ENCODE peak calls at places on chromosomes 4 and X, in eight cellular contexts. W, G, H, L, V, I, N and U are unnamed samples.

GRCh38 chr4:145938618-145939177 is at the start of gene ZNF827:
- DNase-seq in W (peak), L (peak), G (peak), H (no peak), V (peak), N (peak), I (peak), U (peak)

GRCh38 chr4:78938474-78938867 is 767 bp downstream of the PAQR3 start:
- DNase-seq in V (no peak), H (no peak), N (no peak), W (no peak), I (no peak), L (no peak), G (no peak), U (no peak)

GRCh38 chr4:82519776-82520175 is 42.0 kb downstream of the TMEM150C start:
- DNase-seq in N (no peak), W (no peak), V (no peak), H (no peak), L (no peak), G (no peak), I (no peak), U (no peak)

GRCh38 chr4:4860381-4860802 is 927 bp downstream of the MSX1 start:
- DNase-seq in N (no peak), V (no peak), H (no peak), L (no peak), W (no peak), I (no peak), G (no peak), U (no peak)

GRCh38 chr4:110184124-110184790 is 14.2 kb downstream of the ELOVL6 start:
- DNase-seq in G (no peak), H (no peak), L (no peak), W (no peak), N (no peak), I (no peak), V (no peak), U (no peak)

GRCh38 chr4:174815282-174815681 is 13.8 kb downstream of the GLRA3 start:
- DNase-seq in H (no peak), N (no peak), G (no peak), L (no peak), I (no peak), W (no peak), V (no peak), U (no peak)

GRCh38 chr4:166594326-166594946 is 639.9 kb downstream of the SPOCK3 start:
- DNase-seq in G (peak), H (peak), V (no peak), I (peak), N (no peak), W (no peak), L (no peak), U (no peak)

GRCh38 chrX:67545772-67546495 is 2.1 kb downstream of the AR start:
- DNase-seq in N (no peak), V (no peak), G (no peak), W (peak), I (no peak), H (no peak), L (no peak), U (no peak)

GRCh38 chr4:1166509-1167243 is 5.7 kb downstream of the SPON2 start:
- DNase-seq in N (no peak), V (no peak), I (no peak), G (no peak), L (no peak), H (no peak), W (no peak), U (no peak)

GRCh38 chr4:2250764-2251072 is 8.8 kb upstream of the HAUS3 start:
- DNase-seq in N (no peak), I (no peak), H (no peak), G (no peak), V (no peak), W (no peak), L (peak), U (no peak)

GRCh38 chr4:46648088-46648744 is 258.3 kb upstream of the GABRA2 start:
- DNase-seq in L (no peak), G (no peak), N (no peak), W (no peak), H (no peak), V (no peak), I (peak), U (no peak)

GRCh38 chrX:49710744-49711319 is 15.0 kb upstream of the PAGE1 start:
- DNase-seq in G (no peak), H (no peak), W (no peak), L (no peak), V (peak), N (no peak), I (no peak), U (no peak)

GRCh38 chrX:21944136-21944615 is 3.7 kb downstream of the SMS start:
- DNase-seq in I (no peak), H (no peak), N (no peak), G (no peak), L (no peak), W (no peak), V (no peak), U (no peak)

GRCh38 chrX:22760513-22761057 is 239.2 kb upstream of the DDX53 start:
- DNase-seq in I (no peak), N (no peak), L (no peak), V (no peak), H (no peak), G (no peak), W (no peak), U (no peak)

GRCh38 chr4:8539661-8540060 is 40.5 kb upstream of the GPR78 start:
- DNase-seq in V (no peak), I (no peak), G (no peak), W (no peak), H (no peak), N (peak), L (no peak), U (peak)

GRCh38 chr4:81071013-81071412 is 40.5 kb downstream of the BMP3 start:
- DNase-seq in G (no peak), I (no peak), V (no peak), H (no peak), W (no peak), N (no peak), L (no peak), U (no peak)

GRCh38 chr4:130736436-130737185 is 1640.7 kb downstream of the C4orf33 start:
- DNase-seq in L (no peak), H (no peak), G (no peak), V (no peak), I (no peak), N (no peak), W (no peak), U (no peak)

GRCh38 chrX:124726881-124727280 is 380.5 kb downstream of the SH2D1A start:
- DNase-seq in L (no peak), V (no peak), W (no peak), H (no peak), G (no peak), I (peak), N (no peak), U (no peak)

GRCh38 chrX:47143894-47144625 is 442 bp downstream of the NDUFB11 start:
- DNase-seq in I (peak), W (no peak), N (no peak), G (no peak), V (peak), H (no peak), L (no peak), U (no peak)

GRCh38 chr4:108149588-108150380 is 18.9 kb downstream of the LEF1 start:
- DNase-seq in W (no peak), G (no peak), V (no peak), L (no peak), I (no peak), H (no peak), N (no peak), U (no peak)

GRCh38 chr4:41625531-41625930 is 87.6 kb downstream of the LIMCH1 start:
- DNase-seq in H (no peak), N (no peak), W (no peak), I (no peak), V (no peak), G (no peak), L (no peak), U (no peak)

GRCh38 chr4:41763741-41764140 is 15.2 kb upstream of the PHOX2B start:
- DNase-seq in W (no peak), G (no peak), V (no peak), N (no peak), L (no peak), I (no peak), H (no peak), U (no peak)

GRCh38 chrX:147602297-147602696 is 309.4 kb upstream of the FMR1 start:
- DNase-seq in L (no peak), W (no peak), I (no peak), N (no peak), H (no peak), G (no peak), V (no peak), U (no peak)